ENCODE peak calls at places on chromosomes 12 and 14, in five cellular contexts. V is fibroblast of the conjunctiva; C is activated naive CD4-positive, alpha-beta T cell treated with Interleukin-2 at 50 U/mL for 16 hours; F is stimulated activated CD4-positive, alpha-beta T cell treated with anti-CD3 and anti-CD28 coated beads, Interleukin-1b, Interleukin-23, amount 100 ng/mL, for 1 hour; G is GM12892. H is an unnamed sample.
A peak's percentile ranks its signal among the peaks of the same experiment; 100 is the strongest.

GRCh38 chr12:132784580-132784979 is 22.9 kb upstream of the ANKLE2 start:
- DNase-seq in C (no peak), F (no peak), G (no peak), V (no peak), H (no peak)

GRCh38 chr12:121590476-121591143 is 9.8 kb upstream of the KDM2B start:
- DNase-seq in C (peak; percentile 67), V (no peak), F (peak; percentile 40), G (peak; percentile 58), H (no peak)

GRCh38 chr14:93936245-93936644 is 9.1 kb downstream of the FAM181A start:
- DNase-seq in C (no peak), G (no peak), V (no peak), F (no peak), H (peak; percentile 8)

GRCh38 chr12:3158851-3159465 is 81.8 kb downstream of the TSPAN9 start:
- DNase-seq in C (no peak), F (no peak), V (no peak), G (no peak), H (no peak)

GRCh38 chr12:53591301-53592206 is 34.6 kb downstream of the ATF7 start:
- DNase-seq in F (no peak), V (no peak), C (no peak), G (no peak), H (no peak)

GRCh38 chr14:105412768-105413541 is 6.7 kb upstream of the MTA1 start:
- DNase-seq in G (peak; percentile 17), F (no peak), C (no peak), V (no peak), H (no peak)

GRCh38 chr12:127149226-127149964 is 1117.6 kb upstream of the TMEM132C start:
- DNase-seq in F (no peak), C (no peak), V (no peak), G (no peak), H (peak; percentile 8)

GRCh38 chr12:24198936-24199644 is 249.6 kb upstream of the SOX5 start:
- DNase-seq in F (no peak), C (no peak), G (no peak), V (no peak), H (no peak)

GRCh38 chr14:67221248-67221981 is 19.8 kb upstream of the PALS1 start:
- DNase-seq in F (no peak), C (no peak), G (no peak), V (no peak), H (no peak)

GRCh38 chr14:61574514-61574807 is 120.9 kb upstream of the HIF1A start:
- DNase-seq in C (no peak), F (no peak), V (no peak), G (no peak), H (no peak)

GRCh38 chr14:65732112-65732511 is 319.6 kb downstream of the FUT8 start:
- DNase-seq in C (no peak), G (peak; percentile 21), V (no peak), F (no peak), H (no peak)

GRCh38 chr12:55724226-55724939 is 4.2 kb downstream of the RDH5 start:
- DNase-seq in C (peak; percentile 68), F (no peak), G (no peak), V (peak; percentile 74), H (no peak)

GRCh38 chr12:51621155-51621922 is 30.3 kb downstream of the SCN8A start:
- DNase-seq in G (no peak), C (no peak), V (no peak), F (no peak), H (no peak)

GRCh38 chr12:90321369-90321768 is 612.7 kb upstream of the ATP2B1 start:
- DNase-seq in F (no peak), G (no peak), V (no peak), C (no peak), H (no peak)

GRCh38 chr14:76937181-76938091 is 91.1 kb downstream of the IRF2BPL start:
- DNase-seq in F (no peak), C (no peak), V (peak; percentile 93), G (no peak), H (no peak)

GRCh38 chr12:10366875-10367274 is 23.0 kb downstream of the KLRK1 start:
- DNase-seq in F (no peak), C (no peak), G (no peak), V (no peak), H (no peak)

GRCh38 chr12:72274926-72275325 is 2.8 kb downstream of the TRHDE start:
- DNase-seq in F (no peak), G (no peak), C (no peak), V (no peak), H (no peak)

GRCh38 chr14:77641534-77642341 is 25.3 kb upstream of the SPTLC2 start:
- DNase-seq in F (peak; percentile 4), C (peak; percentile 67), V (peak; percentile 54), G (peak; percentile 61), H (no peak)

GRCh38 chr14:32472512-32473472 is 143.7 kb downstream of the AKAP6 start:
- DNase-seq in C (no peak), F (no peak), V (peak; percentile 57), G (no peak), H (no peak)

GRCh38 chr12:102917026-102917787 is at the start of gene PAH:
- DNase-seq in G (peak; percentile 9), C (peak; percentile 3), F (no peak), V (no peak), H (no peak)

GRCh38 chr14:67941456-67942018 is 122.0 kb downstream of the RAD51B start:
- DNase-seq in F (no peak), G (no peak), C (no peak), V (peak; percentile 61), H (no peak)

GRCh38 chr12:123075591-123076171 is 75.2 kb downstream of the PITPNM2 start:
- DNase-seq in C (peak; percentile 78), G (no peak), F (peak; percentile 38), V (no peak), H (no peak)

GRCh38 chr14:100294213-100294962 is 11.9 kb downstream of the SLC25A29 start:
- DNase-seq in G (no peak), F (no peak), C (no peak), V (no peak), H (no peak)

GRCh38 chr14:105528197-105528858 is 1.9 kb downstream of the TMEM121 start:
- DNase-seq in C (peak; percentile 84), F (peak; percentile 50), G (peak; percentile 97), V (peak; percentile 23), H (no peak)

GRCh38 chr12:43812926-43813325 is 6.8 kb upstream of the TWF1 start:
- DNase-seq in F (no peak), G (no peak), C (no peak), V (no peak), H (no peak)

GRCh38 chr12:88299567-88300101 is 157.5 kb downstream of the TMTC3 start:
- DNase-seq in C (peak; percentile 46), F (no peak), G (peak; percentile 1), V (peak; percentile 94), H (no peak)